ENCODE peak calls at places on chromosomes 6 and 20, in five cellular contexts. S is cardiac muscle cell; D is CD8-positive, alpha-beta T cell; V is tibial nerve; M is astrocyte. O is an unnamed sample. For H3K27me3, the result is how much of the 10 kb centered on the place peaks cover.

GRCh38 chr6:132456700-132457143 is 55.4 kb upstream of the MOXD1 start:
- DNase-seq in M (no peak), V (no peak), S (peak), D (no peak), O (no peak)

GRCh38 chr6:80638222-80639055 is 532.0 kb downstream of the BCKDHB start:
- DNase-seq in V (no peak), D (no peak), M (peak), S (peak), O (peak)

GRCh38 chr20:16821211-16822089 is 73.3 kb downstream of the OTOR start:
- DNase-seq in V (no peak), M (peak), D (no peak), S (peak), O (no peak)

GRCh38 chr20:33653218-33653899 is 8.8 kb upstream of the C20orf144 start:
- DNase-seq in D (peak), S (peak), M (no peak), V (no peak), O (peak)

GRCh38 chr20:905999-906520 is 10.1 kb downstream of the ANGPT4 start:
- DNase-seq in S (no peak), M (no peak), V (no peak), D (no peak), O (no peak)

GRCh38 chr6:127790571-127790970 is 110.3 kb downstream of the THEMIS start:
- DNase-seq in V (no peak), D (no peak), M (no peak), S (no peak), O (no peak)

GRCh38 chr20:35833271-35833670 is 61.5 kb downstream of the PHF20 start:
- DNase-seq in M (no peak), V (no peak), S (no peak), D (no peak), O (no peak)

GRCh38 chr20:6769953-6770831 is 2.7 kb downstream of the BMP2 start:
- DNase-seq in V (no peak), M (peak), S (peak), D (no peak), O (no peak)

GRCh38 chr6:119172813-119173212 is 94.3 kb upstream of the FAM184A start:
- DNase-seq in V (no peak), M (no peak), S (no peak), D (no peak), O (no peak)

GRCh38 chr6:34760108-34760507 is 2.8 kb downstream of the SNRPC start:
- DNase-seq in S (no peak), M (no peak), V (no peak), D (no peak), O (no peak)
- H3K4me3 ChIP-seq in S (no peak), M (no peak), V (no peak), D (no peak), O (no peak)

DNA sequence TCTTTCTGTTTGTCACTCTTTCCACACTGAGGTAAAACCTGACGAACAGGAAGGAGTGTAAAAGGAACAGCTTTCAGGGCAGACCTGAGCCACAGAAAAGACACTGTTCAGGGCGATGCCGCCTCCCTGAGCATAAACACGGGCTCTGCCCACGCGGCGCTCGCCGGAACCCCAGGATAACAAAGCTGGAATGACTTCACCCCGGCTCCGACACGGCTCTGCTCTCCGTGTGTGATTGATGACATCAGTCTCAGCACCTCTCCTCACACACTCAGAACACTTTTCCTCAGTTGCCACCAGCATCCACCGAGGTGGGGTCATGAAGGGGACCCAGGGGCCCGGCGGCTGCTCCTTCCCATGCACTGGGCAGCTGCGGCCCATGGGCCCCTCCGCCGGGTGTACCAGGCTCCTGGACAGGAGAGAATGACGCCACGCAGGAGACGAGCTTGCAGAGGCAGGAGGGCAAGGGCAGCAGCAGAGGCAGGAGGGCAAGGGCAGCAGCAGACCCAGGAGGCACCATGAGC is 43.6 kb downstream of the DLL1 start:
- DNase-seq in M (no peak), D (no peak), V (no peak), S (no peak), O (no peak)
- TF ChIP-seq CTCF in M (no peak), D (no peak), V (no peak), S (no peak), O (no peak)

GRCh38 chr6:139961190-139961589 is 586.7 kb upstream of the CITED2 start:
- DNase-seq in S (no peak), D (no peak), M (no peak), V (no peak), O (no peak)
- H3K27me3 ChIP-seq in S (under half), D (under half), M (under half), V (under half), O (under half)

GRCh38 chr20:20018366-20018765 is 1.2 kb downstream of the NAA20 start:
- DNase-seq in V (no peak), M (no peak), S (no peak), D (no peak), O (no peak)
- H3K4me3 ChIP-seq in V (peak), M (peak), S (peak), D (peak), O (peak)

DNA sequence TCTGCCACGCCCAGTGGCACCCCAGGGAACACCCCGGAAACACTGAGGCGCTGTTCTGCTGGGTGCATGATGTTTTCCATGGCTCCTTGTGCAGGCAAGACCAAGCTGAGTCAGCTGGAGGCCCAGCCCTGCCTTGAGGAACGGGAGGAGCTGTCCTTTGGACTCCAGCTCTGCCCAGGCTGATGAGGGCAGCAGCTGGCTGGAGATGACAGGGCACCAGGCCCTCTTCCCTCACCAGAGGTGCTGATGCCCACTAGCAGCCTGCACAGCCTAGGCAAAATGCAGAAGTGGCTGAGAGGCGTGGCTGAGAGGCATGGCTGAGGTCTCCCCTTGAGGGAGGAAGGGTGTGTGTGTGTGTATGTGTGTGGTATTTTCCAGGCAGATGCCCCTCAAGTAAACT is 2.4 kb downstream of the C6orf132 start:
- DNase-seq in V (no peak), D (no peak), M (no peak), S (peak), O (no peak)
- TF ChIP-seq CTCF in V (no peak), D (no peak), M (no peak), S (no peak), O (no peak)

GRCh38 chr20:19786311-19786710 is 28.3 kb downstream of the RIN2 start:
- DNase-seq in M (peak), D (no peak), V (no peak), S (peak), O (peak)
- H3K27me3 ChIP-seq in M (under half), D (under half), V (under half), S (under half), O (under half)

O was measured in BJ.